ENCODE peak calls at places on chromosomes 7 and 10, in six cellular contexts. W, O, H, K, V and T are unnamed samples.

GRCh38 chr10:102504976-102505300 is 1.2 kb downstream of the SUFU start:
- DNase-seq in O (no peak), K (no peak), H (no peak), V (no peak), W (no peak), T (no peak)

GRCh38 chr7:74272305-74273038 is 16.7 kb upstream of the CLIP2 start:
- DNase-seq in V (peak; percentile 18), O (peak; percentile 93), K (peak; percentile 77), W (no peak), H (peak; percentile 70), T (peak; percentile 25)

GRCh38 chr7:157309990-157310668 is 26.7 kb upstream of the DNAJB6 start:
- DNase-seq in O (peak; percentile 94), H (no peak), W (no peak), K (peak; percentile 84), V (no peak), T (peak; percentile 15)

GRCh38 chr7:84196007-84196551 is 1.5 kb upstream of the SEMA3A start:
- DNase-seq in H (no peak), K (no peak), V (no peak), W (no peak), O (peak; percentile 79), T (no peak)

GRCh38 chr10:117747636-117748035 is 205.1 kb downstream of the EMX2 start:
- DNase-seq in K (no peak), H (no peak), V (no peak), O (no peak), W (no peak), T (no peak)

GRCh38 chr7:75695036-75695435 is 43.7 kb downstream of the HIP1 start:
- DNase-seq in W (no peak), V (no peak), O (no peak), H (no peak), K (no peak), T (no peak)

GRCh38 chr7:44284881-44285541 is 40.4 kb downstream of the CAMK2B start:
- DNase-seq in V (no peak), K (no peak), O (no peak), H (no peak), W (no peak), T (no peak)

GRCh38 chr10:24254180-24254579 is 45.2 kb downstream of the KIAA1217 start:
- DNase-seq in H (no peak), W (no peak), O (peak; percentile 19), V (no peak), K (no peak), T (no peak)

GRCh38 chr10:25039531-25039930 is 23.1 kb downstream of the THNSL1 start:
- DNase-seq in V (no peak), W (no peak), O (no peak), H (no peak), K (no peak), T (no peak)

GRCh38 chr7:27347261-27347610 is 104.6 kb downstream of the EVX1 start:
- DNase-seq in V (no peak), K (no peak), W (no peak), H (no peak), O (no peak), T (no peak)

GRCh38 chr10:76336213-76336963 is 905.0 kb downstream of the LRMDA start:
- DNase-seq in O (peak; percentile 52), H (no peak), W (no peak), K (no peak), V (no peak), T (no peak)

GRCh38 chr7:27723086-27723485 is 16.9 kb upstream of the TAX1BP1 start:
- DNase-seq in K (no peak), W (peak; percentile 7), O (peak; percentile 13), V (no peak), H (no peak), T (no peak)

GRCh38 chr7:35869810-35870209 is 69.0 kb downstream of the SEPTIN7 start:
- DNase-seq in O (peak; percentile 46), V (no peak), H (no peak), K (no peak), W (no peak), T (no peak)

GRCh38 chr7:40595129-40595528 is 460.3 kb downstream of the SUGCT start:
- DNase-seq in H (no peak), V (no peak), W (no peak), O (no peak), K (no peak), T (no peak)

GRCh38 chr10:123619067-123619855 is 46.9 kb upstream of the GPR26 start:
- DNase-seq in K (no peak), O (no peak), H (no peak), V (no peak), W (no peak), T (no peak)

GRCh38 chr10:47189802-47190201 is 110.2 kb upstream of the GDF10 start:
- DNase-seq in O (no peak), H (no peak), K (no peak), V (no peak), W (peak; percentile 17), T (no peak)

GRCh38 chr10:4647138-4647785 is 178.7 kb upstream of the AKR1E2 start:
- DNase-seq in W (no peak), K (no peak), V (no peak), H (no peak), O (no peak), T (no peak)

GRCh38 chr10:56298941-56299340 is 62.1 kb downstream of the ZWINT start:
- DNase-seq in V (no peak), W (no peak), O (no peak), K (no peak), H (no peak), T (no peak)